ENCODE peak calls at places on chromosomes 2 and 18, in ten cellular contexts. Z is endodermal cell; H is astrocyte; G is pancreas; P is PC-3; J is AG04450; W is uterus; N is CD8-positive, alpha-beta T cell; F is ovary; S is brain microvascular endothelial cell. R is an unnamed sample.
A peak's percentile ranks its signal among the peaks of the same experiment; 100 is the strongest.

GRCh38 chr18:62577748-62578147 is 54.9 kb downstream of the ZCCHC2 start:
- DNase-seq in Z (no peak), H (no peak), G (no peak), P (no peak), J (no peak), W (no peak), N (no peak), F (no peak), S (no peak), R (no peak)

GRCh38 chr18:43805646-43806194 is 528.4 kb upstream of the SYT4 start:
- DNase-seq in Z (no peak), H (peak; percentile 61), G (no peak), P (peak; percentile 1), J (no peak), W (no peak), N (no peak), F (no peak), S (no peak), R (no peak)

GRCh38 chr2:217826505-217826904 is 176.3 kb downstream of the TNS1 start:
- DNase-seq in Z (peak; percentile 60), H (no peak), G (no peak), P (no peak), J (no peak), W (no peak), N (no peak), F (no peak), S (no peak), R (no peak)

GRCh38 chr2:105388971-105389381 is 9.9 kb downstream of the FHL2 start:
- DNase-seq in Z (no peak), H (peak; percentile 99), G (no peak), P (no peak), J (peak; percentile 91), W (no peak), N (no peak), F (no peak), S (peak; percentile 87), R (peak; percentile 50)

GRCh38 chr18:78092901-78093300 is 843.3 kb downstream of the GALR1 start:
- DNase-seq in Z (no peak), H (no peak), G (no peak), P (no peak), J (no peak), W (no peak), N (no peak), F (no peak), S (no peak), R (no peak)

GRCh38 chr2:213161759-213162514 is 10.5 kb upstream of the IKZF2 start:
- DNase-seq in Z (no peak), H (peak; percentile 75), G (no peak), P (no peak), J (no peak), W (no peak), N (no peak), F (no peak), S (peak; percentile 16), R (no peak)

GRCh38 chr18:8757598-8757997 is 52.2 kb downstream of the MTCL1 start:
- DNase-seq in Z (no peak), H (no peak), G (no peak), P (no peak), J (no peak), W (no peak), N (no peak), F (no peak), S (no peak), R (no peak)

GRCh38 chr2:196259507-196260481 is 88.4 kb upstream of the STK17B start:
- DNase-seq in Z (no peak), H (peak; percentile 98), G (no peak), P (peak; percentile 86), J (no peak), W (no peak), N (no peak), F (no peak), S (peak; percentile 96), R (no peak)

GRCh38 chr18:13502585-13502984 is 223.8 kb downstream of the FAM210A start:
- DNase-seq in Z (no peak), H (peak; percentile 17), G (no peak), P (no peak), J (no peak), W (peak; percentile 35), N (no peak), F (peak; percentile 64), S (no peak), R (no peak)

GRCh38 chr18:65592419-65592818 is 158.4 kb upstream of the CDH7 start:
- DNase-seq in Z (no peak), H (no peak), G (no peak), P (peak; percentile 35), J (no peak), W (no peak), N (no peak), F (no peak), S (no peak), R (no peak)

GRCh38 chr2:85732467-85733120 is 21.2 kb upstream of the ATOH8 start:
- DNase-seq in Z (no peak), H (no peak), G (no peak), P (no peak), J (no peak), W (no peak), N (no peak), F (no peak), S (no peak), R (no peak)
- H3K27ac ChIP-seq in Z (no peak overlapping the region), H (no peak overlapping the region), G (no peak overlapping the region), P (no peak overlapping the region), J (no peak overlapping the region), W (no peak overlapping the region), N (no peak overlapping the region), F (no peak overlapping the region), S (no peak overlapping the region), R (no peak overlapping the region)

GRCh38 chr2:65432227-65433190 is at the start of gene SPRED2:
- DNase-seq in Z (peak; percentile 96), H (peak; percentile 95), G (peak; percentile 94), P (peak; percentile 95), J (peak; percentile 94), W (peak; percentile 97), N (peak; percentile 37), F (peak; percentile 93), S (peak; percentile 94), R (peak; percentile 97)
- H3K4me3 ChIP-seq in Z (peak within 1 kb of the TSS; percentile 89), H (peak within 1 kb of the TSS; percentile 78), G (peak within 1 kb of the TSS; percentile 93), P (peak within 1 kb of the TSS; percentile 99), J (peak within 1 kb of the TSS; percentile 85), W (peak within 1 kb of the TSS; percentile 87), N (peak within 1 kb of the TSS; percentile 91), F (peak within 1 kb of the TSS; percentile 93), S (peak within 1 kb of the TSS; percentile 92), R (peak within 1 kb of the TSS; percentile 58)

GRCh38 chr2:207311316-207312005 is 145.7 kb upstream of the KLF7 start:
- DNase-seq in Z (no peak), H (peak; percentile 85), G (no peak), P (peak; percentile 39), J (peak; percentile 93), W (peak; percentile 49), N (no peak), F (no peak), S (peak; percentile 99), R (peak; percentile 57)
- TF ChIP-seq CTCF in Z (peak; percentile 43), H (peak; percentile 44), G (no peak), P (peak; percentile 42), J (peak; percentile 59), W (peak; percentile 10), N (no peak), F (no peak), S (peak; percentile 69), R (peak; percentile 31)

GRCh38 chr2:16774980-16775963 is 109.6 kb upstream of the CYRIA start:
- DNase-seq in Z (peak; percentile 80), H (no peak), G (no peak), P (no peak), J (no peak), W (no peak), N (no peak), F (no peak), S (no peak), R (no peak)
- H3K27ac ChIP-seq in Z (no peak overlapping the region), H (no peak overlapping the region), G (no peak overlapping the region), P (no peak overlapping the region), J (no peak overlapping the region), W (no peak overlapping the region), N (no peak overlapping the region), F (no peak overlapping the region), S (no peak overlapping the region), R (no peak overlapping the region)

GRCh38 chr18:11767329-11767728 is 78.3 kb downstream of the GNAL start:
- DNase-seq in Z (no peak), H (no peak), G (no peak), P (no peak), J (no peak), W (no peak), N (no peak), F (no peak), S (no peak), R (no peak)
- H3K4me3 ChIP-seq in Z (no peak overlapping the region), H (no peak overlapping the region), G (no peak overlapping the region), P (no peak overlapping the region), J (no peak overlapping the region), W (no peak overlapping the region), N (no peak overlapping the region), F (no peak overlapping the region), S (no peak overlapping the region), R (no peak overlapping the region)

GRCh38 chr2:109623923-109624322 is 9.8 kb downstream of the SOWAHC start:
- DNase-seq in Z (no peak), H (no peak), G (no peak), P (no peak), J (no peak), W (no peak), N (no peak), F (no peak), S (no peak), R (no peak)
- TF ChIP-seq CTCF in Z (no peak), H (no peak), G (no peak), P (no peak), J (no peak), W (no peak), N (no peak), F (no peak), S (no peak), R (no peak)

GRCh38 chr2:240477916-240478315 is 42.5 kb downstream of the GPC1 start:
- DNase-seq in Z (peak; percentile 35), H (no peak), G (no peak), P (no peak), J (no peak), W (no peak), N (no peak), F (no peak), S (no peak), R (no peak)
- H3K27ac ChIP-seq in Z (no peak overlapping the region), H (no peak overlapping the region), G (no peak overlapping the region), P (no peak overlapping the region), J (no peak overlapping the region), W (no peak overlapping the region), N (no peak overlapping the region), F (no peak overlapping the region), S (no peak overlapping the region), R (no peak overlapping the region)

GRCh38 chr2:65371094-65371474 is 61.3 kb downstream of the SPRED2 start:
- DNase-seq in Z (no peak), H (no peak), G (no peak), P (no peak), J (no peak), W (no peak), N (no peak), F (no peak), S (no peak), R (no peak)
- H3K4me3 ChIP-seq in Z (no peak overlapping the region), H (no peak overlapping the region), G (no peak overlapping the region), P (no peak overlapping the region), J (no peak overlapping the region), W (no peak overlapping the region), N (no peak overlapping the region), F (no peak overlapping the region), S (no peak overlapping the region), R (no peak overlapping the region)

GRCh38 chr2:140349695-140350094 is 1569.5 kb upstream of the NXPH2 start:
- DNase-seq in Z (no peak), H (no peak), G (no peak), P (peak; percentile 25), J (no peak), W (no peak), N (no peak), F (no peak), S (no peak), R (no peak)
- TF ChIP-seq CTCF in Z (no peak), H (no peak), G (no peak), P (peak; percentile 50), J (peak; percentile 4), W (no peak), N (no peak), F (no peak), S (no peak), R (no peak)

R was measured in adrenal gland.